ENCODE peak calls at places on chromosomes 16 and 17, in seven cellular contexts. V, C, Y, Q, S, D and Z are unnamed samples.

GRCh38 chr17:68381076-68381900 is 76.0 kb downstream of the WIPI1 start:
- DNase-seq in V (peak; percentile 41), C (no peak), Y (peak; percentile 98), Q (no peak), S (no peak), D (no peak), Z (peak; percentile 45)

GRCh38 chr17:66524848-66525247 is 222.4 kb downstream of the PRKCA start:
- DNase-seq in V (no peak), C (no peak), Y (no peak), Q (no peak), S (no peak), D (no peak), Z (no peak)

GRCh38 chr17:47820023-47820789 is 1.4 kb downstream of the OSBPL7 start:
- DNase-seq in V (peak; percentile 81), C (no peak), Y (no peak), Q (no peak), S (no peak), D (no peak), Z (no peak)

GRCh38 chr17:45366049-45366448 is 49.2 kb upstream of the MAP3K14 start:
- DNase-seq in V (no peak), C (no peak), Y (no peak), Q (peak; percentile 31), S (peak; percentile 64), D (no peak), Z (no peak)

GRCh38 chr16:20359997-20360396 is 7.5 kb upstream of the UMOD start:
- DNase-seq in V (no peak), C (peak; percentile 39), Y (no peak), Q (no peak), S (no peak), D (no peak), Z (no peak)

GRCh38 chr17:49508061-49508865 is 13.2 kb downstream of the NGFR start:
- DNase-seq in V (no peak), C (peak; percentile 69), Y (peak; percentile 52), Q (no peak), S (no peak), D (no peak), Z (peak; percentile 97)

GRCh38 chr16:85390511-85391174 is 222.5 kb upstream of the GSE1 start:
- DNase-seq in V (peak; percentile 62), C (peak; percentile 90), Y (peak; percentile 66), Q (peak; percentile 97), S (no peak), D (no peak), Z (peak; percentile 68)

GRCh38 chr16:77877712-77878111 is 89.3 kb downstream of the VAT1L start:
- DNase-seq in V (no peak), C (peak; percentile 27), Y (peak; percentile 56), Q (no peak), S (no peak), D (no peak), Z (no peak)

GRCh38 chr17:40551091-40551873 is 14.0 kb downstream of the CCR7 start:
- DNase-seq in V (peak; percentile 41), C (peak; percentile 100), Y (no peak), Q (peak; percentile 95), S (no peak), D (no peak), Z (peak; percentile 62)

GRCh38 chr17:39924691-39925055 is 2.7 kb downstream of the ORMDL3 start:
- DNase-seq in V (no peak), C (no peak), Y (no peak), Q (no peak), S (no peak), D (no peak), Z (no peak)

GRCh38 chr16:4021070-4021779 is 95.0 kb downstream of the ADCY9 start:
- DNase-seq in V (peak; percentile 92), C (peak; percentile 79), Y (no peak), Q (no peak), S (no peak), D (no peak), Z (peak; percentile 81)

GRCh38 chr16:78478267-78478821 is 378.9 kb downstream of the WWOX start:
- DNase-seq in V (no peak), C (no peak), Y (no peak), Q (no peak), S (no peak), D (no peak), Z (no peak)

GRCh38 chr17:29918922-29919856 is 10.8 kb downstream of the SSH2 start:
- DNase-seq in V (no peak), C (no peak), Y (no peak), Q (no peak), S (no peak), D (no peak), Z (no peak)

GRCh38 chr16:76235426-76235825 is 41.8 kb upstream of the CNTNAP4 start:
- DNase-seq in V (no peak), C (no peak), Y (no peak), Q (no peak), S (no peak), D (no peak), Z (no peak)

GRCh38 chr16:89298826-89299225 is 81.3 kb downstream of the ZNF778 start:
- DNase-seq in V (no peak), C (no peak), Y (no peak), Q (no peak), S (no peak), D (no peak), Z (no peak)

GRCh38 chr17:75346906-75347305 is 57.7 kb upstream of the SLC25A19 start:
- DNase-seq in V (no peak), C (no peak), Y (no peak), Q (no peak), S (no peak), D (no peak), Z (no peak)

GRCh38 chr16:842061-842476 is 41.5 kb upstream of the GNG13 start:
- DNase-seq in V (no peak), C (no peak), Y (no peak), Q (no peak), S (no peak), D (no peak), Z (no peak)

GRCh38 chr17:3983945-3984484 is 19.8 kb upstream of the ATP2A3 start:
- DNase-seq in V (no peak), C (no peak), Y (no peak), Q (no peak), S (no peak), D (no peak), Z (no peak)

DNA sequence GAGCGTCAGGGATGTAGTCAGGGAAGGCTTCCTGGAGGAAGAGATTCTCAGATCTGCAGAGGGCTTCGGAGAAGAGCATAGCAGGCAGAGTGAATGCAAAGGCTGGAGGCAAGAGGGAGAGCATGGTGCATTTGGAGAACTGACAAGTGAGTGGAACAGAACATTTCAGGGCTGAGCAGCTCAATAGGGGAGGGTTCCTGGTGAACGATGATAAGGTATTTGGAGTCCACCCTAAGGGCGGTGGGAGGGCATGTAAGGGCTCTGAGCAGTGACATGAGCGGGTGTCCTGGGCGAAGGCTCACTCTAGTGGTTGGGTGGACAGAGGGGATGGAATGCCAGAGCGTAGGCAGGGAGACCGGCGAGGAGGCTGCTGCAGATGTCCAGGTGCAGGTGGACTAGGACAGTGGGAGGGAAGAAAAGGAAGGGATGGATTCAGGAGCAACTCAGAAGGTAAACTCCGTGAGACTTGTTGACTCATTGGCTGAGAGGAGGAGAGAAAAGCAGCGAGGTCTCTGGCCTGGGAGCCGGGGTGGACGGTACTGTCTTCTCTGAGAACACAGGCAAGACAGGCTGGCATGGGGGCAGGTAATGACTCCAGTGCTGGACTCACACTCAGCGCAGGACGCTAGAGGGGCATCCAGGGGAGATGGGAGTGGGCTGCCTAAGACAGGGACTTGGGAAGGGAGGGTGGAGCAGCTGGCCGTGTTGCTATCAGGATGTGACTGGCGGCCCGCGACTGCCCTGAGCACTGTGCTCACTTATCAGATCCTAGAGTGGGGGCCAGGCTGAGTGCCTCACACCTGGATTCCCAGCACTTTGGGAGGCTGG is 1.4 kb upstream of the PITPNA start:
- DNase-seq in V (no peak), C (no peak), Y (no peak), Q (no peak), S (no peak), D (no peak), Z (no peak)
- TF ChIP-seq POLR2AphosphoS5 in V (no peak), C (no peak), Y (no peak), Q (no peak), S (no peak), D (no peak), Z (no peak)

GRCh38 chr17:62887437-62887836 is 78.6 kb upstream of the TANC2 start:
- DNase-seq in V (no peak), C (no peak), Y (no peak), Q (no peak), S (no peak), D (no peak), Z (no peak)

GRCh38 chr17:62876664-62877411 is 68.7 kb upstream of the MARCHF10 start:
- DNase-seq in V (no peak), C (no peak), Y (no peak), Q (no peak), S (no peak), D (no peak), Z (no peak)

GRCh38 chr17:62880120-62880519 is 72.0 kb upstream of the MARCHF10 start:
- DNase-seq in V (no peak), C (no peak), Y (no peak), Q (no peak), S (no peak), D (no peak), Z (no peak)

GRCh38 chr17:62882878-62883277 is 74.8 kb upstream of the MARCHF10 start:
- DNase-seq in V (no peak), C (no peak), Y (no peak), Q (no peak), S (no peak), D (peak; percentile 81), Z (no peak)

GRCh38 chr17:62882284-62882683 is 74.2 kb upstream of the MARCHF10 start:
- DNase-seq in V (no peak), C (no peak), Y (no peak), Q (no peak), S (no peak), D (peak; percentile 94), Z (no peak)
- TF ChIP-seq POLR2AphosphoS5 in V (no peak), C (no peak), Y (no peak), Q (no peak), S (no peak), D (peak; percentile 89), Z (no peak)

DNA sequence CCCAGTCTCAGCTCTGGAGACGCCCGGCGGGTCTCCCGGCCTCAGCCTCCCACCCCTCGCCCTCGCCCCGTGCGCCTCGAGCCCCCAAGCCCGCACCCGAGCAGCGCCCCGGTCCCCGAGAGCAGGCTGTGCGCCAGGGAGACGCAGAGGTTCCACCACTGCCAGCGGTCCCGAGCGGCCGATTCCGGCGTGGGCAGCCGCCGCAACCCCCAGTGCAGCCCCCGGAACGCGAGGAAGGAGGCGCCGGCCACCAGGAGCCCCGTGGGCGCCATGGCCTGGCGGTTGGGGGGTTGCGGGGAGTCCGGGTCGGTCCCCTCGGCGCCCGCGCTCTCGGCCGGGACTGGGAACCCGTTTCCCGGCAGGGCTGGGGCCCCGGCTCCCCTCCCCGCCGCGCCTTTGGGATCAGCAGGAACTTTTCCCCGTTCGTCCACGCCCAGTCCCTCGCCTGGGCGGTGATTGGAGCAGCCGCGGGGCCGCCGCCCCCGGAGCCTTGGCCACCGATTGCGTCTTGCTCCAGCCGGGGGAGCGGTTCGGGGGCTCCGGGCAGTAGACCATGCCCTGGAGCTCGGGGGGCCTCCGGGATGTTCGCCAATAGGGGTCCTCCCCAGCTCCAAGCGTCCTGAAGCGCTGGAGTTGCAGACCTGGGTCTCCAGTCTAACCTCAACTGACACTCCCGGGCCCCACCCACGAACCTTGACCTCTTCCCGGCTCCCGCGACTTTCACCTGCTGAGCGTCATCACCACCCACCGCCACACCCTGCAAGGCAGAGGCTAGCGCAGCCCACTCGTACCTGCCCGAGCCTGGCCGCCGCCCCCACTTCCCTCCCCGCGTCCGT is at the start of gene TLCD2:
- DNase-seq in V (peak; percentile 80), C (no peak), Y (peak; percentile 36), Q (no peak), S (no peak), D (no peak), Z (no peak)
- TF ChIP-seq POLR2AphosphoS5 in V (peak; percentile 72), C (peak; percentile 11), Y (peak; percentile 77), Q (peak; percentile 81), S (peak; percentile 76), D (no peak), Z (peak; percentile 38)

GRCh38 chr17:71180801-71181385 is 939.9 kb upstream of the SOX9 start:
- DNase-seq in V (no peak), C (no peak), Y (no peak), Q (no peak), S (no peak), D (no peak), Z (no peak)
- TF ChIP-seq POLR2AphosphoS5 in V (no peak), C (no peak), Y (no peak), Q (no peak), S (no peak), D (no peak), Z (no peak)